ENCODE peak calls at places on chromosomes 12 and 14, in four cellular contexts. R is endothelial cell of umbilical vein, H is NCI-H2081, K is Daoy. A is an unnamed sample.

GRCh38 chr12:101490286-101490920 is 15.3 kb downstream of the SPIC start:
- DNase-seq in R (no peak), H (peak), K (peak), A (peak)

GRCh38 chr12:124324803-124325705 is 30.2 kb downstream of the RFLNA start:
- DNase-seq in R (no peak), H (no peak), K (no peak), A (no peak)

GRCh38 chr14:38567728-38568127 is 311.8 kb upstream of the CLEC14A start:
- DNase-seq in R (no peak), H (no peak), K (no peak), A (no peak)

GRCh38 chr12:64181504-64182291 is 40.4 kb downstream of the KICS2 start:
- DNase-seq in R (peak), H (peak), K (peak), A (peak)

GRCh38 chr12:71057330-71057729 is 100.5 kb downstream of the TSPAN8 start:
- DNase-seq in R (no peak), H (no peak), K (no peak), A (no peak)

GRCh38 chr14:51331651-51332367 is 91.8 kb downstream of the TMX1 start:
- DNase-seq in R (no peak), H (no peak), K (no peak), A (no peak)

GRCh38 chr12:48556631-48557030 is 13.2 kb downstream of the LALBA start:
- DNase-seq in R (no peak), H (no peak), K (no peak), A (no peak)

GRCh38 chr12:77060136-77060882 is 5.1 kb downstream of the E2F7 start:
- DNase-seq in R (no peak), H (no peak), K (no peak), A (no peak)

GRCh38 chr12:50326636-50327284 is 43.4 kb upstream of the LIMA1 start:
- DNase-seq in R (peak), H (peak), K (peak), A (peak)

GRCh38 chr14:102693006-102693755 is 84.1 kb upstream of the TRAF3 start:
- DNase-seq in R (no peak), H (no peak), K (no peak), A (no peak)

GRCh38 chr14:53792909-53793308 is 163.7 kb downstream of the BMP4 start:
- DNase-seq in R (no peak), H (no peak), K (no peak), A (peak)

GRCh38 chr14:104553166-104554087 is 26.1 kb upstream of the C14orf180 start:
- DNase-seq in R (no peak), H (no peak), K (no peak), A (no peak)

GRCh38 chr12:118183711-118184110 is 47.8 kb downstream of the PEBP1 start:
- DNase-seq in R (peak), H (no peak), K (no peak), A (peak)

GRCh38 chr12:15543347-15543746 is 221.0 kb downstream of the PTPRO start:
- DNase-seq in R (no peak), H (no peak), K (no peak), A (no peak)

GRCh38 chr14:49857427-49858003 is 4.9 kb upstream of the NEMF start:
- DNase-seq in R (no peak), H (no peak), K (no peak), A (no peak)

GRCh38 chr12:5243014-5243413 is 188.9 kb upstream of the NTF3 start:
- DNase-seq in R (no peak), H (no peak), K (no peak), A (no peak)

GRCh38 chr14:80609055-80609454 is 332.5 kb downstream of the CEP128 start:
- DNase-seq in R (no peak), H (no peak), K (no peak), A (peak)

GRCh38 chr12:2856051-2856450 is 788 bp downstream of the TEX52 start:
- DNase-seq in R (no peak), H (no peak), K (no peak), A (peak)

GRCh38 chr14:94682736-94683135 is 70.5 kb downstream of the SERPINA3 start:
- DNase-seq in R (no peak), H (no peak), K (no peak), A (no peak)

GRCh38 chr12:12336049-12336411 is 14.0 kb downstream of the MANSC1 start:
- DNase-seq in R (peak), H (no peak), K (peak), A (no peak)

GRCh38 chr14:64879635-64880381 is at the start of gene SPTB:
- DNase-seq in R (no peak), H (peak), K (peak), A (peak)

GRCh38 chr12:1531160-1531653 is 63.2 kb downstream of the FBXL14 start:
- DNase-seq in R (no peak), H (no peak), K (peak), A (no peak)

GRCh38 chr12:108596854-108597558 is 878 bp downstream of the TMEM119 start:
- DNase-seq in R (no peak), H (no peak), K (no peak), A (no peak)

GRCh38 chr14:92392726-92393125 is 69.8 kb downstream of the SLC24A4 start:
- DNase-seq in R (no peak), H (no peak), K (no peak), A (no peak)

GRCh38 chr12:104132351-104132956 is 5.6 kb downstream of the NFYB start:
- DNase-seq in R (no peak), H (peak), K (no peak), A (no peak)

GRCh38 chr12:53995311-53996187 is 4.4 kb upstream of the HOXC9 start:
- DNase-seq in R (no peak), H (no peak), K (peak), A (peak)

GRCh38 chr12:95738024-95738611 is 52.4 kb downstream of the NTN4 start:
- DNase-seq in R (no peak), H (no peak), K (no peak), A (no peak)

GRCh38 chr12:7158866-7159600 is 28.9 kb downstream of the CLSTN3 start:
- DNase-seq in R (no peak), H (no peak), K (no peak), A (no peak)

GRCh38 chr12:108671110-108671509 is 37.4 kb upstream of the SELPLG start:
- DNase-seq in R (no peak), H (no peak), K (no peak), A (no peak)

GRCh38 chr14:53391156-53391555 is 238.0 kb upstream of the DDHD1 start:
- DNase-seq in R (no peak), H (no peak), K (peak), A (peak)

GRCh38 chr12:34386016-34386415 is 363.7 kb downstream of the ALG10 start:
- DNase-seq in R (no peak), H (no peak), K (no peak), A (no peak)

GRCh38 chr12:103881261-103881660 is 40.2 kb upstream of the NT5DC3 start:
- DNase-seq in R (peak), H (no peak), K (no peak), A (no peak)

GRCh38 chr12:54016478-54016964 is 7.7 kb downstream of the HOXC8 start:
- DNase-seq in R (no peak), H (no peak), K (peak), A (peak)

GRCh38 chr12:115916910-115917668 is 360.4 kb downstream of the MED13L start:
- DNase-seq in R (peak), H (peak), K (peak), A (peak)

GRCh38 chr14:59511916-59512530 is 27.7 kb downstream of the JKAMP start:
- DNase-seq in R (peak), H (peak), K (peak), A (peak)

GRCh38 chr14:40219032-40219431 is 786.8 kb upstream of the FBXO33 start:
- DNase-seq in R (no peak), H (no peak), K (no peak), A (no peak)

GRCh38 chr12:108861878-108862587 is 4.7 kb upstream of the SSH1 start:
- DNase-seq in R (no peak), H (no peak), K (no peak), A (no peak)

GRCh38 chr14:53306926-53307325 is 153.8 kb upstream of the DDHD1 start:
- DNase-seq in R (no peak), H (no peak), K (peak), A (peak)